ENCODE peak calls at places on chromosomes 5 and 9, in eight cellular contexts. C, I, S, O, B, Y, W and Z are unnamed samples.

GRCh38 chr5:131242728-131243255 is 21.1 kb upstream of the CDC42SE2 start:
- DNase-seq in C (peak), I (no peak), S (peak), O (no peak), B (no peak), Y (no peak), W (no peak), Z (no peak)

GRCh38 chr9:109349431-109349846 is 28.6 kb upstream of the EPB41L4B start:
- DNase-seq in C (peak), I (peak), S (no peak), O (no peak), B (peak), Y (no peak), W (no peak), Z (no peak)

GRCh38 chr5:133680830-133681555 is 68.7 kb upstream of the FSTL4 start:
- DNase-seq in C (no peak), I (no peak), S (no peak), O (no peak), B (no peak), Y (no peak), W (no peak), Z (no peak)

GRCh38 chr9:115289757-115290208 is 171.8 kb upstream of the TNC start:
- DNase-seq in C (peak), I (no peak), S (no peak), O (no peak), B (no peak), Y (no peak), W (no peak), Z (no peak)

GRCh38 chr9:22649384-22649783 is 202.8 kb downstream of the DMRTA1 start:
- DNase-seq in C (peak), I (no peak), S (no peak), O (no peak), B (no peak), Y (no peak), W (no peak), Z (no peak)

GRCh38 chr5:73823508-73823925 is 197.5 kb downstream of the ARHGEF28 start:
- DNase-seq in C (peak), I (no peak), S (peak), O (no peak), B (peak), Y (no peak), W (no peak), Z (no peak)

GRCh38 chr9:86713456-86713855 is 233.8 kb downstream of the GAS1 start:
- DNase-seq in C (peak), I (no peak), S (no peak), O (no peak), B (no peak), Y (no peak), W (no peak), Z (no peak)

GRCh38 chr5:39570418-39571027 is 145.7 kb upstream of the DAB2 start:
- DNase-seq in C (peak), I (peak), S (peak), O (no peak), B (no peak), Y (no peak), W (no peak), Z (no peak)

GRCh38 chr5:40600383-40600782 is 79.3 kb upstream of the PTGER4 start:
- DNase-seq in C (no peak), I (no peak), S (no peak), O (no peak), B (no peak), Y (no peak), W (no peak), Z (no peak)

GRCh38 chr5:181098642-181099452 is 32.1 kb downstream of the OR2V1 start:
- DNase-seq in C (no peak), I (no peak), S (no peak), O (no peak), B (no peak), Y (no peak), W (no peak), Z (no peak)

GRCh38 chr9:36396985-36397384 is 3.1 kb downstream of the RNF38 start:
- DNase-seq in C (no peak), I (no peak), S (no peak), O (no peak), B (no peak), Y (no peak), W (no peak), Z (no peak)

GRCh38 chr9:121198512-121199042 is 3.1 kb downstream of the RAB14 start:
- DNase-seq in C (no peak), I (no peak), S (no peak), O (no peak), B (no peak), Y (no peak), W (no peak), Z (no peak)

GRCh38 chr5:11072556-11072955 is 311.5 kb upstream of the DAP start:
- DNase-seq in C (no peak), I (no peak), S (no peak), O (no peak), B (no peak), Y (no peak), W (no peak), Z (no peak)

GRCh38 chr5:7773178-7773577 is 77.8 kb downstream of the CFAP90 start:
- DNase-seq in C (no peak), I (no peak), S (no peak), O (no peak), B (no peak), Y (no peak), W (no peak), Z (no peak)

GRCh38 chr5:128966846-128967245 is 1.6 kb downstream of the SLC27A6 start:
- DNase-seq in C (no peak), I (no peak), S (no peak), O (no peak), B (no peak), Y (no peak), W (no peak), Z (no peak)

GRCh38 chr5:159971514-159971913 is 37.4 kb upstream of the TTC1 start:
- DNase-seq in C (no peak), I (no peak), S (no peak), O (no peak), B (no peak), Y (no peak), W (no peak), Z (no peak)

GRCh38 chr9:36436909-36437308 is 36.8 kb upstream of the RNF38 start:
- DNase-seq in C (peak), I (no peak), S (peak), O (peak), B (peak), Y (no peak), W (no peak), Z (no peak)

GRCh38 chr5:132829742-132830435 is 558 bp downstream of the SHROOM1 start:
- DNase-seq in C (peak), I (peak), S (peak), O (peak), B (peak), Y (no peak), W (peak), Z (peak)

GRCh38 chr9:93697352-93698139 is 121.2 kb downstream of the PHF2 start:
- DNase-seq in C (no peak), I (no peak), S (no peak), O (no peak), B (no peak), Y (no peak), W (no peak), Z (no peak)

GRCh38 chr5:14339467-14339866 is 196.3 kb downstream of the TRIO start:
- DNase-seq in C (no peak), I (no peak), S (no peak), O (peak), B (peak), Y (no peak), W (no peak), Z (no peak)

DNA sequence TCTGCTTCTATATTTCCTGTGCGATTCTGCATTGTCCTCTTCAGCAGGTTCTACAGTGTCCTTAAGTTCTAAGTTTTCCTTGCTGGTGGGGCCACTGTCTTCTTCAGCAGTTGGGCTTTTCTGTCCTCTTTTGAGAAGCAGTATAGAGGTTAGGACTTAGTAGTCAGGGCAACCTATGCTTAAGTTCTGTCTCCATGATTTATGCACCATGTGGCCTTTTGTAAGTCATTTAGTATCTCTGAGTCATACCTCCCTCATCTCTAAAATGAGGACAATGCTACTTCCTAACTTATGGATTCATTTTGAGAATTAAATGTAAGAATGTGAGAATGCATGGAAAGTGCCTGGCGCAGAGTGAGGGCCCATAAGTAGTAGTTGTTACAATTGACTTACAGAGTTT is 46.8 kb downstream of the GRIN3A start:
- DNase-seq in C (no peak), I (no peak), S (no peak), O (no peak), B (no peak), Y (no peak), W (no peak), Z (no peak)
- TF ChIP-seq CTCF in C (no peak), I (no peak), S (no peak), O (no peak), B (no peak), Y (no peak), W (no peak), Z (no peak)

DNA sequence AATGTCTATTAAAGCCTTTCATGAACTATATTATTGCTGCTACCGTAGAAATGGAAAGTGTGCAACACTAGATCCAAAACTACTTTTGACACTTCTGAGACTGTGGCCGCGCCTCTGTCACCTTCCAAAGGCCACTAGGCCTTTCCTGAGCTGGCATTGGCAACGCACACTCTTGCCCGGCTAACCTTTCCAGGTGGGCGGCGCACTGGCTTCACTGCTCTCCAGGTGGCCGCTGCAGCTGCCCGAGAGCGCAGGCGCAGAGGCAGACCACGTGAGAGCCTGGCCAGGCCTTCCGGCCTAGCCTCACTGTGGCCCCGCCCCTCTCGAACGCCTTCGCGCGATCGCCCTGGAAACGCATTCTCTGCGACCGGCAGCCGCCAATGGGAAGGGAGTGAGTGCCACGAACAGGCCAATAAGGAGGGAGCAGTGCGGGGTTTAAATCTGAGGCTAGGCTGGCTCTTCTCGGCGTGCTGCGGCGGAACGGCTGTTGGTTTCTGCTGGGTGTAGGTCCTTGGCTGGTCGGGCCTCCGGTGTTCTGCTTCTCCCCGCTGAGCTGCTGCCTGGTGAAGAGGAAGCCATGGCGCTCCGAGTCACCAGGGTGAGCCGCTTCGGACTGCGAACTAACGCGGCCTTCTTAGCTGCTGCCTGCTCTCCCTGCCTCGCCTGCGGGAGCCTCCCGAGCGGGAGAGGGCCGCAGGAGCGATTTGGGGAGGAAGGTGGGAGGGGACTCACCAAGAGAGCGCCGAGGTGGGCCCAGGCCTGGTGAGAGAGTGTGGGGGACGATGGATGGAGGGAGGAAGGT is at the start of gene CCNB1:
- DNase-seq in C (peak), I (peak), S (peak), O (peak), B (peak), Y (peak), W (peak), Z (peak)
- TF ChIP-seq POLR2A in C (peak), I (peak), S (peak), O (no peak), B (peak), Y (no peak), W (no peak), Z (no peak)

DNA sequence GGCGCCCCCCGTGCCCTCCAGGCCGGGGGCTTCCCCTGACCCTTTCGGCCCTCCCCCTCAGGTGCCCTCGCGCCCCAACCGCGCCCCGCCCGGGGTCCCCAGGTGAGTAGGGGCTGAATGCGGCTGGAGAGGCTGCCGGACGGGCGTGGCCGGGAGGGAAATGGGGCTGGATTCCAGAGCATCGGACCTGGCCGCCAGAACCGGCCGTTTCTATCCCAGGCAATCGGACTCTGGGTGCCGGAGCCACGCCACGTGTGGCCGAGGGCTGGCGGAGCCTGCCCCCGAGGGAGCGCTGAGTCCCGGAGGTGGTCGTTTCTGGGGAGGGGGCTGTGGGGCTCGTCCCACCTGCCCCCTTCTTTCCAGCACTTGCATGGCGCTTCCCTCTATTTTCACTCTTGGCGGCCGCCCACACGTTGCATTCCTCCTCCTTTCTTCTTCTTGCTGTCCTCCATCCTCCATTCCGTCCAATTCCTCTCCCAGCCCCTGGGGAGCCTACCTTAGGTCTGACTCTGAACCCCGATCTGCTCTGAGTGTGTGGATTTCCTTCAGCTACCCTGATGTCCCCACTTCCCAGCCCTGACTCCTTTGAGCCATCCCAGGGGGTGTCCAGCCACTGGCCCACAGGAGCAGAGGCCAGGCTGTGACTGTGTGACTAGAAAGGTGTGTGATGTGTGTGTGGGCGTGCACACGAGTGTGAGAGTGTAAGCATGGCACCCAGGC is 24.8 kb downstream of the GOLGA2 start:
- DNase-seq in C (no peak), I (no peak), S (no peak), O (no peak), B (no peak), Y (no peak), W (no peak), Z (no peak)
- H3K4me3 ChIP-seq in C (no peak), I (no peak), S (peak), O (peak), B (no peak), Y (peak), W (peak), Z (no peak)

GRCh38 chr5:171596391-171596878 is 177.0 kb downstream of the FGF18 start:
- DNase-seq in C (peak), I (no peak), S (peak), O (no peak), B (no peak), Y (no peak), W (no peak), Z (peak)

GRCh38 chr5:171600736-171601265 is 181.4 kb downstream of the FGF18 start:
- DNase-seq in C (peak), I (no peak), S (peak), O (peak), B (peak), Y (no peak), W (no peak), Z (no peak)

GRCh38 chr5:171599396-171599795 is 179.9 kb downstream of the FGF18 start:
- DNase-seq in C (no peak), I (no peak), S (peak), O (no peak), B (peak), Y (no peak), W (no peak), Z (no peak)

GRCh38 chr5:171599957-171600612 is 180.6 kb downstream of the FGF18 start:
- DNase-seq in C (no peak), I (no peak), S (no peak), O (no peak), B (no peak), Y (no peak), W (no peak), Z (no peak)

GRCh38 chr5:171598279-171599152 is 179.1 kb downstream of the FGF18 start:
- DNase-seq in C (no peak), I (no peak), S (no peak), O (no peak), B (no peak), Y (no peak), W (no peak), Z (no peak)
- TF ChIP-seq CTCF in C (no peak), I (no peak), S (no peak), O (no peak), B (no peak), Y (no peak), W (no peak), Z (no peak)

GRCh38 chr5:168007286-168007685 is 284.2 kb upstream of the WWC1 start:
- DNase-seq in C (no peak), I (no peak), S (no peak), O (no peak), B (no peak), Y (no peak), W (no peak), Z (no peak)

GRCh38 chr5:168002116-168002515 is 289.3 kb upstream of the WWC1 start:
- DNase-seq in C (no peak), I (no peak), S (no peak), O (no peak), B (no peak), Y (no peak), W (no peak), Z (no peak)

GRCh38 chr5:168006473-168007130 is 284.8 kb upstream of the WWC1 start:
- DNase-seq in C (peak), I (no peak), S (no peak), O (no peak), B (no peak), Y (no peak), W (no peak), Z (no peak)

GRCh38 chr5:168008555-168008954 is 282.9 kb upstream of the WWC1 start:
- DNase-seq in C (no peak), I (no peak), S (no peak), O (no peak), B (no peak), Y (no peak), W (no peak), Z (no peak)

GRCh38 chr5:168005093-168005492 is 286.4 kb upstream of the WWC1 start:
- DNase-seq in C (no peak), I (no peak), S (no peak), O (no peak), B (no peak), Y (no peak), W (no peak), Z (no peak)
- TF ChIP-seq POLR2A in C (no peak), I (no peak), S (no peak), O (no peak), B (no peak), Y (no peak), W (no peak), Z (no peak)

GRCh38 chr9:72131206-72131605 is 18.0 kb upstream of the GDA start:
- DNase-seq in C (no peak), I (no peak), S (no peak), O (no peak), B (no peak), Y (no peak), W (no peak), Z (no peak)

GRCh38 chr9:72129271-72130156 is 19.7 kb upstream of the GDA start:
- DNase-seq in C (no peak), I (no peak), S (no peak), O (no peak), B (peak), Y (no peak), W (no peak), Z (no peak)

GRCh38 chr9:72132052-72132451 is 17.2 kb upstream of the GDA start:
- DNase-seq in C (no peak), I (no peak), S (no peak), O (no peak), B (no peak), Y (no peak), W (no peak), Z (no peak)

GRCh38 chr9:72134801-72135200 is 14.4 kb upstream of the GDA start:
- DNase-seq in C (no peak), I (no peak), S (no peak), O (no peak), B (no peak), Y (no peak), W (no peak), Z (no peak)

DNA sequence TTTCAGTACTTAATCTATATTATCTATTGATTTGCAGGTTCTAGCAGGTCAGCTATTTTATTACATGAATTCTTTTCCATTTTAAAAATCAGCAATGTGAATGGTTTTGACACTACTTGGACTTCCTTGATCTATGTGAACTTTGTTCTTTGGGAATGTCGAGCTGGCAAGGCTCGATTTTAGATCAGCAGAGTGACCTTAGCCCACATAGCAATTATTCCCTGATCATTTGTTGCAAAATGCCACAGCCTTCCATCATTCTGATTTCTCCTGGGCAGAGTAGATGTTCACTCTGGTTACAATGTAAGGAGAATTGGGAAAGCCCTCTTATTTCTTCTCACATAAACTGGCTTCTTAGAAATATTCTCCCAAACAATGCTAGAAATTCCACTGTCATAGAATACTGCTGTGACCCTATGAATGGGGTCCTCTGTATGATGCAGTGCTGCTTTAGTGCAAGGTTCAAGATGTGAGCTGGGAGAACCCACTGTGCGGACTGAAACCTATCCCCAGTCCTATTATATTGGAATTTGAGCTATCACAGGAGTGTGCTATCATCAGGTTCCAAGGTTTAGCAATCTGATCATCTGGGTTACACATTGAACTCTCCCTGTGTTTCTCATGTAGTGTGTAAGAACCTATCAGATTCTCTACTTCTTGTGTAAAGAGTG is 15.7 kb upstream of the GDA start:
- DNase-seq in C (no peak), I (no peak), S (no peak), O (no peak), B (no peak), Y (no peak), W (no peak), Z (no peak)
- H3K4me3 ChIP-seq in C (no peak), I (no peak), S (no peak), O (no peak), B (no peak), Y (no peak), W (no peak), Z (no peak)

GRCh38 chr5:97162045-97162444 is 19.6 kb upstream of the LIX1 start:
- DNase-seq in C (peak), I (peak), S (peak), O (peak), B (peak), Y (no peak), W (peak), Z (peak)

GRCh38 chr5:97163360-97163764 is 19.7 kb downstream of the RIOK2 start:
- DNase-seq in C (peak), I (no peak), S (peak), O (no peak), B (no peak), Y (no peak), W (no peak), Z (no peak)

DNA sequence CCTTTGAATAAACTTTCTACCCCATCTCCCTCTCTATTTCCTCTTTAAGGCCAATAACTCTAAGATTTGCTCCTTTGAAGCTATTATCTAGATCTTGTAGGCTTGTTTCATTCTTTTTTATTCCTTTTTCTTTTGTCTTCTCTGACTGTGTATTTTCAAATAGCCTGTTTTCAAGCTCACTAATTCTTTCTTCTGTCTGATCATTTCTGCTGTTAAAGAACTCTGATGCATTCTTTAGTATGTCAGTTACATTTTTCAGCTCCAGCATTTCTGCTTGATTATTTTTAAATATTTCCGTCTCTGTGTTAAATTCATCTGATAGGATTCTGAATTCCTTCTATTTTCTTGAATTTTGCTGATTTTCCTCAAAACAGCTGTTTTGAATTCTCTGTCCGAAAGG is 15.3 kb upstream of the LIX1 start:
- DNase-seq in C (no peak), I (no peak), S (no peak), O (no peak), B (no peak), Y (no peak), W (no peak), Z (no peak)
- TF ChIP-seq CTCF in C (no peak), I (no peak), S (no peak), O (no peak), B (no peak), Y (no peak), W (no peak), Z (no peak)